ENCODE peak calls at places on chromosomes 7 and 10, in six cellular contexts. Q is K562, M is spleen, L is breast epithelium, Y is prostate gland, S is H1. W is an unnamed sample.

GRCh38 chr10:14173391-14173705 is 157.4 kb downstream of the FRMD4A start:
- DNase-seq in Q (no peak), M (no peak), L (no peak), Y (no peak), S (no peak), W (no peak)

GRCh38 chr10:23075672-23076071 is 19.7 kb upstream of the MSRB2 start:
- DNase-seq in Q (no peak), M (no peak), L (no peak), Y (no peak), S (no peak), W (no peak)

GRCh38 chr10:10599994-10600393 is 417.7 kb upstream of the CELF2 start:
- DNase-seq in Q (no peak), M (no peak), L (no peak), Y (no peak), S (no peak), W (no peak)

GRCh38 chr7:98511175-98511574 is 105.9 kb upstream of the NPTX2 start:
- DNase-seq in Q (no peak), M (no peak), L (no peak), Y (no peak), S (no peak), W (no peak)

GRCh38 chr10:71290806-71291205 is 28.3 kb upstream of the SLC29A3 start:
- DNase-seq in Q (no peak), M (no peak), L (no peak), Y (no peak), S (no peak), W (no peak)

GRCh38 chr10:110285501-110285900 is 19.2 kb downstream of the SMNDC1 start:
- DNase-seq in Q (no peak), M (no peak), L (no peak), Y (no peak), S (no peak), W (no peak)

GRCh38 chr10:56139405-56139804 is 221.7 kb downstream of the ZWINT start:
- DNase-seq in Q (no peak), M (no peak), L (no peak), Y (no peak), S (no peak), W (no peak)

GRCh38 chr10:34994565-34995142 is 95.5 kb downstream of the CUL2 start:
- DNase-seq in Q (peak), M (no peak), L (peak), Y (peak), S (peak), W (no peak)

GRCh38 chr10:108597657-108598319 is 1325.5 kb downstream of the XPNPEP1 start:
- DNase-seq in Q (no peak), M (no peak), L (no peak), Y (no peak), S (no peak), W (no peak)

GRCh38 chr7:31970501-31970900 is 99.7 kb downstream of the PDE1C start:
- DNase-seq in Q (no peak), M (no peak), L (no peak), Y (no peak), S (no peak), W (no peak)

GRCh38 chr7:151261534-151261933 is 13.0 kb upstream of the SMARCD3 start:
- DNase-seq in Q (no peak), M (no peak), L (no peak), Y (no peak), S (no peak), W (no peak)

GRCh38 chr10:121526801-121527221 is 71.4 kb downstream of the FGFR2 start:
- DNase-seq in Q (no peak), M (no peak), L (no peak), Y (no peak), S (no peak), W (no peak)

GRCh38 chr10:12847361-12847975 is 154.0 kb downstream of the CCDC3 start:
- DNase-seq in Q (peak), M (no peak), L (no peak), Y (no peak), S (peak), W (no peak)

DNA sequence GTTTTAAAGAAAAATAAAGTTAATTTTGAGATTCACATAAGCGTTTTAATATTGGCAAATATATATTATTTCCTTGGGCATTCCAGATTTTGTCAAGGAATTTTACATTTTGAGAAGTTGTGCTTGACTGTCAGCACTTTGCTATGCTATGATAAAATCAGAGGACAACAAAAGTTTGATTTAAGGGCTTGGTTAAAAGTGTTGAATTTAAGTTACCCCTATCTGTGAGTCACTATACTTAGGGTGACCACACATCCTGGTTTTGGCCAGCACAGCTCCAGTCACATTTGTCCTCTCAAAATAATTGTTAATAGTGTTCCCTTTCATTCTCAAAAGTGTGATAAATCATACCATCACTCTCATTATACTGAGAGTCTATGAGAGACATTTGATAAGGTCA is 34.2 kb upstream of the ANK3 start:
- DNase-seq in Q (no peak), M (no peak), L (no peak), Y (no peak), S (no peak), W (no peak)
- TF ChIP-seq POLR2AphosphoS5 in Q (no peak), M (no peak), L (no peak), Y (no peak), S (no peak), W (no peak)

DNA sequence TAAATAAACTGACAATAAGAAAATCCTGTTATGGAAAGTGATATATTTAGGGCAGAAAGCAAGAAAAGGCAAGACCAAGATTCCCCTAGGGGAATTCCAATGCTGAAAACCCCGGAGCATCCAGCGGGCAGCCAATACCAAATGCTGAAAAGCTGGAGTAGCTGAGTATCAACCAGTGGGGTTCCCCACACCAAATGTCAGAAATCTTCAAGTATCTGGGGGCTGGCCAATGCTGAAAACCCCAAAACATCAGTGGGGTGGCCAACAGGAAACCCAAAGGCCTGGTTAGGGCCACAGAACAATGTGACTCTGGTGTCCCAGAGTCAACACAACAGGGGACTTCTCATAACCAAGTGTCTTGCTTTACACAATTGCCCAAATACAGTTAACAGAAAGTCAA is 271.8 kb upstream of the CACNA2D1 start:
- DNase-seq in Q (no peak), M (no peak), L (no peak), Y (no peak), S (no peak), W (no peak)
- TF ChIP-seq POLR2A in Q (no peak), M (no peak), L (no peak), Y (no peak), S (no peak), W (no peak)

GRCh38 chr10:42475168-42476098 is 162.9 kb downstream of the ZNF33B start:
- DNase-seq in Q (peak), M (peak), L (no peak), Y (no peak), S (no peak), W (no peak)
- TF ChIP-seq POLR2AphosphoS5 in Q (no peak), M (peak), L (no peak), Y (no peak), S (no peak), W (no peak)

GRCh38 chr7:65872776-65873581 is at the start of gene VKORC1L1:
- DNase-seq in Q (peak), M (peak), L (peak), Y (peak), S (peak), W (no peak)
- TF ChIP-seq POLR2A in Q (peak), M (no peak), L (no peak), Y (peak), S (no peak), W (no peak)

DNA sequence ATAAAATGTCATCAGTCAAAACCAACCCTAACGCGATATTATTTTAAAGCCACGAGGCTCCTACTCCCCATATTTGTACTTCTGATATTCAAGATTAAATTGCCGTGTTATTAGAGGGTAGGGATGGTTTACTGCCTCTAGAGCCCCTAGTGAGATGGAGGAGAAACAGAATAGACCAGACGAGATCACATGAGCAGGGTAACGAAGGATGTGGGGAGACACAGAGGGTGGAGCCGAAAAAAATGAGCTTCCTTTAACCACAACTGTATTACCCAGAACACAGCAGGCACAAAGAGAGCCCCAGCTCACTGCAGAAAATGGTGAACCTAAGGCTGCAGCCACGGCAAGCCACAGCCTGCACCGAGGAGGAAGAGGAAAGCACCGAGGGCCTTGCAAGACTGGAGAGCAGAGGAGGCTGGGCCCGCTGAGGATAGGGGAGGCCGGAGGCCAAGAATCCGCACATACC is 14.3 kb downstream of the ZC3HAV1 start:
- DNase-seq in Q (no peak), M (peak), L (no peak), Y (no peak), S (no peak), W (no peak)
- TF ChIP-seq POLR2AphosphoS5 in Q (no peak), M (peak), L (no peak), Y (no peak), S (no peak), W (no peak)

DNA sequence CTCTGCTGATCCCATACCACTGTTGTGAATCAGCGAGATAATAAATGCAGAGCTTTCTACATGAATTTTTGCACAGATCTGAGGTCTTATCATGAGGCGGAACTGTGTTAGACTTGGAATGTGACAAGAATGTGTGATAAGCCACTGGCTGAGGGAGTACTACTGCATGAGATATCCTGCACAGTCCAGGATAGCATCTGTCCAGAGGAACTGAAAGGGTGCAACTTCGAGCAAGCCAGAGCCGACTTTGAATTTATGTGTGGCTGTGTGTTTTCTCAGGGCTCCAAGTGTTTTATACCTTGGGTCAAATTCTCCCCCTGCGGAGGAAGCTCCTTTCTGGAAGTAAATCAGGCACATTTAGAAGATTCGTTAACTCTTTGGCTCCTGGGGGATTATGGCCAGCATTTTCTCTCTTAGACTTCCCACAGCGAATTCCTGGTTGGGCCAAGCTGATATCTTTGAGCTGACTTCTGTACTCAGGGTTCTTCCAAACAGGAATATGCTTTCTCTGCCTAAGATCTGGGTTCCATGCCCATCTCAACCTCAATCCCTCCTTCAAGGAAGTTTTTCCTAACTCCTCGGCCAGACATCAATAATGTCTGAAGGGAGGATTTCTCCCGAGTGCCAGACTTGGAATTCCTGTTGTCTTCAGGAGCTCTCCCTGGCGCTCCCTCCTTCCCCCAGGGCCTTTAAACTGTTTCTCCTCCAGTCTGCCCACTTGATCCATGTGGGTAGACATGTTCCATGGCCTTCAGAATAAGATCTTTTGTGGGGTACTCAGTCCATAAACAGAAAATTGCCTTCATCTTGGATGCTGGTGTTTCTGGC is 2.5 kb upstream of the MEST start:
- DNase-seq in Q (no peak), M (no peak), L (no peak), Y (no peak), S (no peak), W (no peak)
- TF ChIP-seq POLR2A in Q (no peak), M (no peak), L (no peak), Y (no peak), S (no peak), W (no peak)

GRCh38 chr7:30465342-30466170 is 13.0 kb downstream of the NOD1 start:
- DNase-seq in Q (no peak), M (no peak), L (no peak), Y (no peak), S (no peak), W (no peak)
- TF ChIP-seq POLR2AphosphoS5 in Q (no peak), M (no peak), L (no peak), Y (no peak), S (no peak), W (no peak)

GRCh38 chr7:69598081-69598486 is at the start of gene AUTS2:
- DNase-seq in Q (peak), M (peak), L (peak), Y (peak), S (peak), W (peak)

GRCh38 chr7:69596056-69596455 is 2.2 kb upstream of the AUTS2 start:
- DNase-seq in Q (no peak), M (no peak), L (no peak), Y (peak), S (no peak), W (no peak)

GRCh38 chr7:69596723-69597277 is 1.5 kb upstream of the AUTS2 start:
- DNase-seq in Q (no peak), M (no peak), L (no peak), Y (no peak), S (no peak), W (no peak)

GRCh38 chr7:69598487-69599148 is 343 bp downstream of the AUTS2 start:
- DNase-seq in Q (no peak), M (peak), L (no peak), Y (peak), S (no peak), W (no peak)

GRCh38 chr7:69597278-69598076 is 798 bp upstream of the AUTS2 start:
- DNase-seq in Q (no peak), M (peak), L (peak), Y (peak), S (peak), W (no peak)
- TF ChIP-seq POLR2A in Q (no peak), M (no peak), L (no peak), Y (no peak), S (no peak), W (no peak)

DNA sequence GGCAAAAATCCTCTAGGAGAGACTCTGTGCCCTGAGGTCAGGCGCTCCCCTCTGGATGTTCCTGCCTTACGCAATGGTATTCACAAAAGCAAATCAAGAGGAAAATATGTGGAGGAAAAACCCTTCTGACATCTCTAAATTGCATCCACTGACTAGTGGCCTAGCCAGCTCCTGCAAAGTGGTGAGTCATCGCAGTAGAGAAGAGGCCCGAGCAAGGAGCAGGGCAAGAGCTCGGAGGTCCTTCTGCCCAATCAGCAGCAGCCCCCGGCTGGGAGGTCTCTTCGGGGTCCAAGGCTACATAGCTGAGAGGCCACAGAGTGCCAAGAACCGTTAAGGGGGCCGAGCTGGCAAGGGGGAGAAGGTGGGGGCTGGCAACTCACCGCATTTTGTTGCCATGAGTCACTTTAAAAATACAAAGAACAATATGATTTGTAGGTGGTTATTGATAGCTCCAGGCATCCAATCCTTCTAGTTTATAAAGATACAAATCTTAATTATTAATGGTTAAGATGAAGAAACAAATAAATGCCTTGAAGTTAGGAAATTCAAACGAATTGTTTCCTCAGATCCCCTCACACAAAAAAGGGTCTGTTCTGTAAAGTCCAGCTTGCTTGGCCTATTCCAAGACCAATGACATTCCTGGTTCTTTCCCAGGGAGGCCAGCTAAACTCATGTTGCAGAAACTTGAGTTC is 161.6 kb downstream of the PKD1L1 start:
- DNase-seq in Q (no peak), M (no peak), L (peak), Y (peak), S (peak), W (no peak)
- TF ChIP-seq POLR2AphosphoS5 in Q (no peak), M (peak), L (peak), Y (peak), S (no peak), W (peak)

GRCh38 chr7:26182706-26183105 is 17.8 kb downstream of the HNRNPA2B1 start:
- DNase-seq in Q (no peak), M (peak), L (no peak), Y (no peak), S (no peak), W (no peak)
- TF ChIP-seq POLR2A in Q (no peak), M (no peak), L (no peak), Y (no peak), S (no peak), W (no peak)

W was measured in vagina.